ENCODE peak calls at places on chromosomes 6 and 20, in four cellular contexts. M, O, I and S are unnamed samples.
A peak's percentile ranks its signal among the peaks of the same experiment; 100 is the strongest.

GRCh38 chr20:44153636-44154043 is 33.3 kb downstream of the JPH2 start:
- DNase-seq in M (no peak), O (no peak), I (no peak), S (peak; percentile 13)

GRCh38 chr20:20167704-20168103 is 115.4 kb downstream of the CFAP61 start:
- DNase-seq in M (no peak), O (no peak), I (no peak), S (no peak)

GRCh38 chr6:160253242-160253641 is 5.4 kb downstream of the SLC22A2 start:
- DNase-seq in M (no peak), O (peak; percentile 32), I (no peak), S (no peak)

GRCh38 chr6:55281215-55281614 is 46.1 kb upstream of the GFRAL start:
- DNase-seq in M (no peak), O (no peak), I (no peak), S (no peak)

GRCh38 chr6:163354085-163354484 is 60.4 kb upstream of the QKI start:
- DNase-seq in M (no peak), O (no peak), I (no peak), S (peak; percentile 21)

GRCh38 chr20:10090588-10091166 is 55.9 kb downstream of the ANKEF1 start:
- DNase-seq in M (peak; percentile 11), O (peak; percentile 76), I (peak; percentile 63), S (peak; percentile 53)

GRCh38 chr20:3423126-3423525 is 15.7 kb upstream of the DNAAF9 start:
- DNase-seq in M (no peak), O (no peak), I (no peak), S (no peak)

GRCh38 chr6:133100870-133101269 is 140.3 kb upstream of the EYA4 start:
- DNase-seq in M (no peak), O (no peak), I (no peak), S (no peak)

GRCh38 chr6:130453230-130453629 is 87.4 kb downstream of the TMEM200A start:
- DNase-seq in M (no peak), O (peak; percentile 5), I (no peak), S (peak; percentile 80)

GRCh38 chr6:137102851-137103492 is 58.2 kb upstream of the IL20RA start:
- DNase-seq in M (no peak), O (no peak), I (no peak), S (no peak)

GRCh38 chr20:2799271-2799670 is 1.2 kb downstream of the CPXM1 start:
- DNase-seq in M (no peak), O (no peak), I (no peak), S (no peak)

GRCh38 chr6:131678401-131678800 is 22.8 kb downstream of the OR2A4 start:
- DNase-seq in M (no peak), O (no peak), I (no peak), S (no peak)

GRCh38 chr6:43900560-43901329 is 130.7 kb downstream of the VEGFA start:
- DNase-seq in M (no peak), O (no peak), I (peak; percentile 57), S (no peak)

GRCh38 chr6:21893778-21894177 is 300.2 kb downstream of the SOX4 start:
- DNase-seq in M (no peak), O (no peak), I (no peak), S (no peak)

GRCh38 chr20:49811825-49812462 is 684 bp upstream of the SLC9A8 start:
- DNase-seq in M (no peak), O (no peak), I (no peak), S (peak; percentile 63)

GRCh38 chr6:134041093-134041492 is 11.3 kb downstream of the SLC2A12 start:
- DNase-seq in M (no peak), O (peak; percentile 18), I (no peak), S (peak; percentile 82)

GRCh38 chr6:158628542-158628941 is 16.0 kb downstream of the DYNLT1 start:
- DNase-seq in M (no peak), O (no peak), I (no peak), S (no peak)

GRCh38 chr6:33981421-33981820 is 164.5 kb downstream of the GRM4 start:
- DNase-seq in M (no peak), O (no peak), I (no peak), S (no peak)

GRCh38 chr6:168355716-168356522 is 36.3 kb upstream of the DACT2 start:
- DNase-seq in M (peak; percentile 82), O (peak; percentile 52), I (peak; percentile 49), S (no peak)

GRCh38 chr6:44338228-44339122 is 4.0 kb upstream of the SPATS1 start:
- DNase-seq in M (peak; percentile 78), O (peak; percentile 60), I (peak; percentile 72), S (peak; percentile 56)

DNA sequence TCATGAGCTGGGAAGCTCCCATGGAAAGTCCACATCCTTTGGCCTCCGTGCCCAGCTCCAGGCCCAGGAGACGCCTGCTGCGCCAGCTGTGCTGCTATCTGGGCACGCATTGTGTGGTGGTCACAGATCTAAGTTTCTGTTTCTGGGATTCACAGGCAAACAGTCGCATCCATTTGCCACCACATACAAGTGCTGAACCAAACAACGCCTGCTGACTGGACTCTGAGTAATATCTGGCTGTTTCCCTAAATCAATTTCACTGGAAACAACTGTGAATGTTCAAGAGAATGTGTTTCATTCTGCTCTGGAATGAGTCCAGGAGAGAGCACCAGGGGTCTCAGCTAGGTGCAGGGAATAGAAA is 45.5 kb downstream of the IRF4 start:
- DNase-seq in M (no peak), O (no peak), I (no peak), S (peak; percentile 34)
- TF ChIP-seq MAZ in M (no peak), O (no peak), I (no peak), S (no peak)

GRCh38 chr6:167030222-167031072 is 31.2 kb downstream of the CEP43 start:
- DNase-seq in M (no peak), O (no peak), I (no peak), S (no peak)
- TF ChIP-seq MAZ in M (no peak), O (no peak), I (no peak), S (no peak)

GRCh38 chr6:150273457-150274309 is 95.1 kb upstream of the IYD start:
- DNase-seq in M (no peak), O (no peak), I (no peak), S (no peak)
- TF ChIP-seq MAZ in M (no peak), O (no peak), I (no peak), S (no peak)

GRCh38 chr20:5153612-5154542 is 27.1 kb downstream of the CDS2 start:
- DNase-seq in M (no peak), O (no peak), I (peak; percentile 57), S (peak; percentile 41)
- TF ChIP-seq MAZ in M (no peak), O (no peak), I (no peak), S (no peak)

DNA sequence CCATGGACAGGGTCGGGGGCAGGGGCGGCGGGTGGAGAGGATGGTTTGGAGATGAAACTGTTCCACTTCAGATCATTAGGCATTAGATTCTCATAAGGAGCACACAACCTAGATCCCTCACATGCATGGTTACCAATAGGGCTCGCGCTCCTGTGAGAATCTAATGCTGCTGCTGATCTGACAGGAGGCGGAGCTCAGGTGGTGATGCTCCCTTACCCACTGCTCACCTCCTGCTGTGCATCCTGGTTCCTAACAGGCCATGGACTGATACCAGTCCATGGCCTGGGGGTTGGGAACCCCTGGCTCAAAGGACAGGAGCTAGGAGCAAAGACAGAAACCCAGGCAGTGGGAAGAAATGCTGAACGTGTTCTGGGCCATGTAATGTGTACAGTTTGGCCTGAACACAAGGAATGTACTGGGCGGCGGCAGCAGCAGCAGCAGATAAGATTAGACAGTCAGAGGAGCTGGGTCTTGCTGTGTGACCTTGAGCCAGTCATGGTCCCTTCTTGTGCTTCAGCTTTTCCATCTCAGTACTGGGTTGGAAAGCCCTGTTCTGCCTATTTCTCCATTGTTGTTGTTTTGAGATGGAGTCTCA is 4.7 kb upstream of the SPAG4 start:
- DNase-seq in M (no peak), O (no peak), I (no peak), S (no peak)
- TF ChIP-seq MAZ in M (no peak), O (no peak), I (no peak), S (no peak)

DNA sequence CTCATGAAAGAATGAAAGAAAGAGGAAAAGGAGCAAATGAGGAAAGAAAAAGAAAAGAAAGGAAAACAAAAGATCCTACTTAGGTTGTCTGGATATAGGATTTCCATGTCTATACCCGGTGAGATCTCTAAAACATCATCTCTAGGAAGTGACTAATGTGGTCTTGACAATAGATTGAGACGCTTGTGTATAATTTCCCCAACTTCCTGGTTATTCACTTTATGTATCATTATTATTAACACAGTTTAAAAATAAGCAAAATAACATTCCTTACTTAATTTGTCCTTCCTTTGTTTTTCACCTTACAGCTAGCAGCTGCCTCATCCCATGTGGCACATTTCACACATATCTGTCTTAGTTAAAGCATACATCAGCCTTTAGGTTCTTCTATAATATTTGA is 27.0 kb downstream of the LAMA4 start:
- DNase-seq in M (no peak), O (no peak), I (no peak), S (peak; percentile 31)
- TF ChIP-seq MAZ in M (no peak), O (no peak), I (no peak), S (no peak)

GRCh38 chr6:141988954-141989705 is 143.6 kb upstream of the GJE1 start:
- DNase-seq in M (no peak), O (peak; percentile 61), I (peak; percentile 65), S (peak; percentile 81)
- TF ChIP-seq MAZ in M (peak; percentile 43), O (no peak), I (no peak), S (no peak)

GRCh38 chr6:135062735-135063134 is 8.1 kb upstream of the HBS1L start:
- DNase-seq in M (no peak), O (no peak), I (no peak), S (no peak)
- TF ChIP-seq MAZ in M (no peak), O (no peak), I (no peak), S (no peak)

GRCh38 chr6:103124471-103124870 is 1731.0 kb downstream of the GRIK2 start:
- DNase-seq in M (no peak), O (no peak), I (no peak), S (no peak)

DNA sequence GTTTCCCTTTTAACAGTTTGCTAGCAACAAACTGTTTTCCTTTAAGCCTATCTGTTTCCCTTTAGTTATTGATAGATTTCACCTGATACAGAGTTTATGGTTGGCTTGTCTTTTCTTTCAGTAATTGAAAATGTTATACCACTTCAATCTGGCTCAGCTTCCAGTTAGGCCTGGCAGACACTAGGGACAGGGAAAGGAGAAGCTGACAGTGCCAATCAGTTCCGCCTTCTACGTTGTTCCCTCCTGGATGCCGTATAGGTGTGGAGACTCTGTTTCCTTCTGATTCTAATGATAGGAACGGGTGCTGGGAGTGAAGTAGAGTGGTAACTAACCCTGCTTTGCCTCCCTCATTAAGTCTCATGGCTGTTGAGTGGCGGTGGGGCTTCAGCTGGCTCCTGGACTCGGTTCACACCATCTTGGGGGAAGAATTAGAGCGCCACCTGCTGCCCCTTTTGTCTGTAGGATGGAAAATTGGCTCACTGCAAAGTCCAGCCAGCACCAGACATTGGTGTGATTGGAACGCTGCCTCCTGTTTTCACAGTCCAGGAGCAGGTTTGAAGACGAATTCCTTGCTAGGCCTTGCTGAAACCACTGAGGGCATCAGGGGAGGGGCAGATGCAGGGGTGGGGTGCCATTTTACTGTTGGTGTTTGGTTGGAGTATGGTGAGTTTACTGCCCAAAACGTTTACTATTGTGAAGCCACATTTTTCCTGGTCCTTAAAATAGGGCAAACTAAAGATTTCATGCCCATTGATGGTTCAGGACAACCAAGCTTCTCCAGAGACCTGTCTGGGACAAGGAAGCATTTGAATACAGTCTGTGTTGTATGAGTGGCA is 1729.5 kb downstream of the GRIK2 start:
- DNase-seq in M (peak; percentile 3), O (peak; percentile 56), I (peak; percentile 44), S (peak; percentile 0)
- TF ChIP-seq MAZ in M (no peak), O (no peak), I (no peak), S (no peak)

DNA sequence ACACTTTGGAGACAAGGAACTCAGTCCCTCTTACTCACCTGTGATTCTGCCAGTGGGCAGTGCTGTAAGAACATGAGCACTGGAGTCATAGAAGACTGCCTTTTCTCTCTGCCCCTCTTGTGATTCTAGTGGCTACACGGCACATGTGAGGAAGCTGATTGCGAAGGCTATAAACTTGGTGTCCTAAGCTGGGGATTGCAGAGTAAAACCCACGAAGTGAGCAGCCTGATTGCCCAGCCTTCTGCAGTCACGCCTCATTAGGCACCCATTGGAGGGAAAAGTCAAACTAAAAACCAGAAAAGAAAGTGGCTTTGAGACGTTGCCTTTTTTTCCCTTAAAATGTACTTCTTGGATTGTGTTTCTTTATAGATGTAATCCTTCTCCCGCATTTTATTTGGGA is 748.4 kb upstream of the CHD6 start:
- DNase-seq in M (no peak), O (no peak), I (no peak), S (no peak)
- TF ChIP-seq MAZ in M (no peak), O (no peak), I (no peak), S (no peak)